ENCODE peak calls at places on chromosomes 16 and 17, in six cellular contexts. B is foreskin keratinocyte, O is astrocyte, W is endothelial cell, H is kidney, F is bronchial epithelial cell. K is an unnamed sample.

GRCh38 chr17:2926019-2926650 is 129.9 kb downstream of the RAP1GAP2 start:
- DNase-seq in O (peak; percentile 58), F (peak; percentile 95), W (no peak), B (peak; percentile 93), H (peak; percentile 82), K (no peak)

GRCh38 chr17:75647921-75648320 is 14.7 kb downstream of the SMIM5 start:
- DNase-seq in H (peak; percentile 43), W (no peak), B (no peak), F (no peak), O (no peak), K (no peak)

GRCh38 chr16:78925071-78925714 is 675.3 kb downstream of the MAF start:
- DNase-seq in W (peak; percentile 5), B (peak; percentile 3), F (peak; percentile 21), O (no peak), H (no peak), K (peak; percentile 46)

GRCh38 chr17:66865151-66865550 is 30.2 kb downstream of the CACNG5 start:
- DNase-seq in B (no peak), H (no peak), W (no peak), O (no peak), F (peak; percentile 44), K (no peak)

GRCh38 chr17:50360716-50361115 is 12.3 kb downstream of the MRPL27 start:
- DNase-seq in W (no peak), B (no peak), H (no peak), F (no peak), O (no peak), K (no peak)

GRCh38 chr16:48188449-48189102 is 32.8 kb upstream of the ABCC12 start:
- DNase-seq in B (no peak), W (no peak), O (no peak), H (no peak), F (no peak), K (no peak)

GRCh38 chr17:44781553-44782348 is 23.0 kb downstream of the ADAM11 start:
- DNase-seq in H (peak; percentile 69), F (no peak), O (no peak), W (no peak), B (no peak), K (no peak)

GRCh38 chr17:50181155-50181554 is 15.3 kb downstream of the SGCA start:
- DNase-seq in O (no peak), W (no peak), B (no peak), H (peak; percentile 56), F (no peak), K (no peak)

GRCh38 chr17:75693500-75694481 is 26.7 kb downstream of the SAP30BP start:
- DNase-seq in H (peak; percentile 92), B (peak; percentile 93), F (peak; percentile 57), W (no peak), O (peak; percentile 88), K (peak; percentile 30)

GRCh38 chr17:82956726-82957468 is 117.1 kb upstream of the ZNF750 start:
- DNase-seq in B (no peak), F (no peak), O (no peak), H (peak; percentile 70), W (no peak), K (no peak)

GRCh38 chr16:2766430-2767139 is 10.5 kb downstream of the ELOB start:
- DNase-seq in B (no peak), W (no peak), F (no peak), H (peak; percentile 56), O (no peak), K (no peak)

GRCh38 chr17:2222901-2223616 is 80.5 kb downstream of the SMG6 start:
- DNase-seq in H (no peak), B (peak; percentile 74), F (peak; percentile 85), O (peak; percentile 64), W (no peak), K (peak; percentile 31)

GRCh38 chr17:77644981-77645380 is 313.5 kb upstream of the TNRC6C start:
- DNase-seq in W (no peak), F (no peak), B (no peak), H (no peak), O (no peak), K (no peak)

GRCh38 chr17:7262192-7263070 is at the start of gene CLDN7:
- DNase-seq in H (peak; percentile 97), B (no peak), O (no peak), F (peak; percentile 27), W (peak; percentile 26), K (no peak)

GRCh38 chr17:36124879-36125824 is 21.5 kb downstream of the CCL4 start:
- DNase-seq in O (no peak), B (no peak), F (no peak), H (no peak), W (no peak), K (no peak)

GRCh38 chr17:72717276-72717675 is 375.2 kb downstream of the SLC39A11 start:
- DNase-seq in H (no peak), B (no peak), O (no peak), F (no peak), W (no peak), K (no peak)

GRCh38 chr16:21645261-21645721 is 7.1 kb downstream of the IGSF6 start:
- DNase-seq in O (no peak), W (no peak), H (no peak), F (no peak), B (no peak), K (no peak)

GRCh38 chr17:79036609-79037008 is 12.6 kb downstream of the C1QTNF1 start:
- DNase-seq in H (no peak), W (no peak), O (peak; percentile 84), F (peak; percentile 81), B (peak; percentile 80), K (no peak)

GRCh38 chr17:47717845-47718621 is 15.0 kb upstream of the TBX21 start:
- DNase-seq in F (no peak), H (no peak), W (no peak), B (no peak), O (peak; percentile 25), K (no peak)

GRCh38 chr16:47230296-47230695 is 86.6 kb upstream of the NETO2 start:
- DNase-seq in O (no peak), F (no peak), H (no peak), W (no peak), B (no peak), K (no peak)

GRCh38 chr16:9297437-9298113 is 206.1 kb downstream of the HAPSTR1 start:
- DNase-seq in W (peak; percentile 62), B (no peak), H (peak; percentile 67), F (no peak), O (no peak), K (peak; percentile 74)

GRCh38 chr16:10405386-10405939 is 19.6 kb downstream of the ATF7IP2 start:
- DNase-seq in F (no peak), W (no peak), H (no peak), B (no peak), O (peak; percentile 88), K (no peak)

GRCh38 chr17:17682737-17683675 is 1.7 kb downstream of the RAI1 start:
- DNase-seq in B (peak; percentile 55), W (peak; percentile 70), O (peak; percentile 82), H (peak; percentile 87), F (peak; percentile 43), K (peak; percentile 79)

GRCh38 chr16:82587289-82587688 is 39.5 kb upstream of the CDH13 start:
- DNase-seq in H (no peak), O (no peak), F (no peak), W (no peak), B (no peak), K (no peak)

GRCh38 chr17:77609553-77610517 is 348.7 kb upstream of the TNRC6C start:
- DNase-seq in O (no peak), W (no peak), F (no peak), B (no peak), H (no peak), K (no peak)

DNA sequence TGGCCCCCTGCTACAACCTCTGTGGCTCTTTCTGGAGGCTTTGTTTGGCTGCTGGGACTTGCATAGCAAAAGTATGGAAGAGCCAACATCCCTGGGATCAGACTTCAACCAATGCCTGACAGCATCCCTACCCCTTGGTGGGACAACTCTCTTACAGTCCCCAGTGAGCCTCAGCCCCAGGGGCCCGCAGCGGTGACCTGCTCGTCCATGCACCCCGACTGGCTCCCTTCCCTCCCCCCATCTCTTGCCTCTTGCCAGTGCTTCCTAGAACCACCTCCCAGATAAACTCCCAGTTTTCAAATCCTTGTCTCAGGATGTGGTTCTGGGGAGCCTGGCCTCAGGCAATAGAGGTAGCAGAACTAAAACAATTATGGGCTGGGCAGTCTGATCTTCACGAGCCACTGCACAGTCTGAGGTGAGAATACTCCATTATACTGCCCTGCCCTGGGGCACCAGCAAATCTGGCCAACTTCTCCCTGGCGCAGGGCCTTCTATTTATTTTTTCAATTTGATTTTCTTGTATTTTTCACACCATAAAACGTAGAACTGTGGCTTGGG is 86.6 kb upstream of the BRD7 start:
- DNase-seq in O (no peak), H (no peak), W (no peak), F (no peak), B (no peak), K (no peak)
- TF ChIP-seq CTCF in O (no peak), H (no peak), W (no peak), F (no peak), B (no peak), K (no peak)

GRCh38 chr17:55846745-55847144 is 95.9 kb downstream of the PCTP start:
- DNase-seq in O (no peak), B (no peak), F (no peak), W (no peak), H (no peak), K (no peak)

GRCh38 chr17:55843785-55844184 is 92.9 kb downstream of the PCTP start:
- DNase-seq in B (no peak), F (no peak), W (no peak), O (no peak), H (no peak), K (no peak)

GRCh38 chr17:55842405-55843158 is 91.7 kb downstream of the PCTP start:
- DNase-seq in H (no peak), B (no peak), O (no peak), W (no peak), F (no peak), K (no peak)

DNA sequence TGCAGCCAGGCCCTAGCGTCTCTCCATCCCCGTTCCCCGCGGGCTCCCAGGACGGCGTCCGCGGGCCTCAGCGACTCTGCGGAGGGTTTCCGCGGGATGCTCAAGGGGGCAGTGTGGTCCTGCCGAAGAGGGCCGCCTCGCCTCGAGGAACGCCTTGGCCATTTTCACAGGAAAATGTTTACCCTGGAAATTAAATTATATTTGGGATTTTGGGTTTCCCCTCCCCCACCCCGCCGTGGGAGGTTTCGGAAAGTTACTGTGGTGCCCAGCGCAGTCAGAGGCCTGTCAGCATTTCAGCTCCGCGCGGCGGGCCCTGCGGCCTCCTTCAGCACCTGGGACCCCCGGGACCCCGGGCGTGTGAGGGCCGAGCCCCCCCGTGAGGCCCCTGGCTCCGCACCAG is 94.5 kb downstream of the PCTP start:
- DNase-seq in H (peak; percentile 85), F (no peak), B (peak; percentile 8), O (peak; percentile 2), W (peak; percentile 77), K (peak; percentile 83)
- TF ChIP-seq CTCF in H (peak; percentile 42), F (peak; percentile 41), B (peak; percentile 66), O (peak; percentile 37), W (peak; percentile 28), K (peak; percentile 36)

GRCh38 chr17:42028791-42029127 is 8.9 kb downstream of the NKIRAS2 start:
- DNase-seq in H (no peak), F (no peak), B (no peak), W (no peak), O (no peak), K (no peak)
- TF ChIP-seq CTCF in H (no peak), F (no peak), B (no peak), W (no peak), O (no peak), K (no peak)

DNA sequence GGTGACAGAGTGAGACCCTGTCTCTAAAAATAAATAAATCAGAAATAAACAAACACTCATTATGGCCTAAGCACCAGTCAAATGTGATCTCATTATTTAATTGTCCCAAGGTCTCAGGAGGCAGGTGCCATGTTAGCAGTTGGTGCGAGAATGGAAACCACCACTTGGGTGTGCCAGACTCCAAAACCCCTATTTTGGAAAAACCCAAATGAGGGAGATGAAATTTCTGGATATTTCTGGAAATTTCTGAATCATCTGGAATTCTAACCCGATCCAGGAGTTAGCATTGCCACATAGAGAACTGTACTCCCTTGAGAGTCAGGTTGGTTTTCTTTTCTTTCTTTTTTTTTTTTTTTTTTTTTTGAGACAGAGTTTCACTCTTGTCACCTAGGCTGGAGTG is 264.0 kb downstream of the XYLT1 start:
- DNase-seq in B (no peak), F (no peak), O (no peak), W (no peak), H (no peak), K (no peak)
- TF ChIP-seq CTCF in B (peak; percentile 37), F (no peak), O (no peak), W (no peak), H (no peak), K (no peak)